ENCODE peak calls at places on chromosome 12, in four cellular contexts. S, F, J and N are unnamed samples.

GRCh38 chr12:563250-563781 is 99.9 kb downstream of the NINJ2 start:
- DNase-seq in F (no peak), S (no peak), J (no peak), N (no peak)

GRCh38 chr12:49609875-49610154 is 4.4 kb upstream of the FAM186B start:
- DNase-seq in J (no peak), F (no peak), S (peak; percentile 56), N (no peak)

GRCh38 chr12:110171636-110172035 is 47.5 kb downstream of the IFT81 start:
- DNase-seq in J (no peak), F (no peak), S (no peak), N (no peak)

GRCh38 chr12:101671157-101671791 is 26.2 kb upstream of the CHPT1 start:
- DNase-seq in S (no peak), J (no peak), F (no peak), N (no peak)

GRCh38 chr12:89782807-89783206 is 74.2 kb upstream of the ATP2B1 start:
- DNase-seq in F (no peak), J (no peak), S (peak; percentile 17), N (no peak)

GRCh38 chr12:46370792-46371717 is 1.5 kb downstream of the SLC38A2 start:
- DNase-seq in J (peak; percentile 91), S (peak; percentile 84), F (peak; percentile 80), N (peak; percentile 88)

GRCh38 chr12:6148061-6148460 is 23.6 kb upstream of the VWF start:
- DNase-seq in S (no peak), F (no peak), J (no peak), N (no peak)

GRCh38 chr12:1836854-1837411 is 16.6 kb downstream of the LRTM2 start:
- DNase-seq in J (no peak), S (no peak), F (no peak), N (no peak)

GRCh38 chr12:60197589-60197988 is 601.8 kb downstream of the SLC16A7 start:
- DNase-seq in J (no peak), F (peak; percentile 67), S (peak; percentile 39), N (peak; percentile 14)

GRCh38 chr12:65615091-65615490 is 209.2 kb upstream of the HMGA2 start:
- DNase-seq in S (peak; percentile 80), J (no peak), F (peak; percentile 99), N (no peak)

GRCh38 chr12:75438052-75438754 is 42.4 kb upstream of the GLIPR1 start:
- DNase-seq in J (no peak), F (no peak), S (no peak), N (no peak)

GRCh38 chr12:77594386-77594785 is 236.3 kb upstream of the NAV3 start:
- DNase-seq in J (no peak), S (peak; percentile 42), F (no peak), N (no peak)

GRCh38 chr12:88921890-88922532 is 341.7 kb upstream of the KITLG start:
- DNase-seq in F (no peak), S (no peak), J (no peak), N (no peak)

GRCh38 chr12:98058838-98059237 is 456.6 kb upstream of the TMPO start:
- DNase-seq in F (no peak), S (no peak), J (peak; percentile 3), N (no peak)

GRCh38 chr12:52683575-52684300 is 3.5 kb upstream of the KRT1 start:
- DNase-seq in S (no peak), J (no peak), F (no peak), N (no peak)